ENCODE peak calls at places on chromosome 16, in nine cellular contexts. One of them, this sample, is unnamed.
A peak's percentile ranks its signal among the peaks of the same experiment; 100 is the strongest.

GRCh38 chr16:3740934-3741333 is 23.6 kb upstream of the TRAP1 start:
- DNase-seq in AG09309: no peak
- DNase-seq in B cell: no peak
- DNase-seq in HT-29: no peak
- DNase-seq in NCI-H2171: no peak
- DNase-seq in lower leg skin: no peak
- DNase-seq in activated CD4-positive, alpha-beta T cell treated with anti-CD3 and anti-CD28 coated beads for 36 hours: no peak
- DNase-seq in neural progenitor cell: no peak
- DNase-seq in activated T-cell treated with anti-CD3 and anti-CD28 coated beads, Interleukin-2, amount 50 U/mL, for 4 hours: no peak
- DNase-seq in this sample: no peak

GRCh38 chr16:72493681-72494415 is 321.9 kb upstream of the PMFBP1 start:
- DNase-seq in AG09309: peak; percentile 64
- DNase-seq in B cell: no peak
- DNase-seq in HT-29: no peak
- DNase-seq in NCI-H2171: no peak
- DNase-seq in lower leg skin: no peak
- DNase-seq in activated CD4-positive, alpha-beta T cell treated with anti-CD3 and anti-CD28 coated beads for 36 hours: no peak
- DNase-seq in neural progenitor cell: no peak
- DNase-seq in activated T-cell treated with anti-CD3 and anti-CD28 coated beads, Interleukin-2, amount 50 U/mL, for 4 hours: no peak
- DNase-seq in this sample: peak; percentile 76

GRCh38 chr16:25157476-25157875 is 45.9 kb downstream of the LCMT1 start:
- DNase-seq in AG09309: no peak
- DNase-seq in B cell: no peak
- DNase-seq in HT-29: no peak
- DNase-seq in NCI-H2171: no peak
- DNase-seq in lower leg skin: no peak
- DNase-seq in activated CD4-positive, alpha-beta T cell treated with anti-CD3 and anti-CD28 coated beads for 36 hours: no peak
- DNase-seq in neural progenitor cell: no peak
- DNase-seq in activated T-cell treated with anti-CD3 and anti-CD28 coated beads, Interleukin-2, amount 50 U/mL, for 4 hours: no peak
- DNase-seq in this sample: peak; percentile 73

GRCh38 chr16:86960266-86960665 is 356.9 kb downstream of the C16orf95 start:
- DNase-seq in AG09309: no peak
- DNase-seq in B cell: no peak
- DNase-seq in HT-29: no peak
- DNase-seq in NCI-H2171: no peak
- DNase-seq in lower leg skin: no peak
- DNase-seq in activated CD4-positive, alpha-beta T cell treated with anti-CD3 and anti-CD28 coated beads for 36 hours: no peak
- DNase-seq in neural progenitor cell: peak; percentile 53
- DNase-seq in activated T-cell treated with anti-CD3 and anti-CD28 coated beads, Interleukin-2, amount 50 U/mL, for 4 hours: no peak
- DNase-seq in this sample: no peak

GRCh38 chr16:85173981-85174751 is 61.9 kb upstream of the CIBAR2 start:
- DNase-seq in AG09309: no peak
- DNase-seq in B cell: no peak
- DNase-seq in HT-29: peak; percentile 43
- DNase-seq in NCI-H2171: peak; percentile 67
- DNase-seq in lower leg skin: no peak
- DNase-seq in activated CD4-positive, alpha-beta T cell treated with anti-CD3 and anti-CD28 coated beads for 36 hours: no peak
- DNase-seq in neural progenitor cell: peak; percentile 51
- DNase-seq in activated T-cell treated with anti-CD3 and anti-CD28 coated beads, Interleukin-2, amount 50 U/mL, for 4 hours: no peak
- DNase-seq in this sample: peak; percentile 94

GRCh38 chr16:12578001-12578400 is 225.7 kb downstream of the CPPED1 start:
- DNase-seq in AG09309: no peak
- DNase-seq in B cell: no peak
- DNase-seq in HT-29: no peak
- DNase-seq in NCI-H2171: no peak
- DNase-seq in lower leg skin: peak; percentile 48
- DNase-seq in activated CD4-positive, alpha-beta T cell treated with anti-CD3 and anti-CD28 coated beads for 36 hours: no peak
- DNase-seq in neural progenitor cell: no peak
- DNase-seq in activated T-cell treated with anti-CD3 and anti-CD28 coated beads, Interleukin-2, amount 50 U/mL, for 4 hours: no peak
- DNase-seq in this sample: no peak

GRCh38 chr16:13923703-13924298 is 3.8 kb downstream of the ERCC4 start:
- DNase-seq in AG09309: no peak
- DNase-seq in B cell: peak; percentile 49
- DNase-seq in HT-29: peak; percentile 54
- DNase-seq in NCI-H2171: peak; percentile 45
- DNase-seq in lower leg skin: no peak
- DNase-seq in activated CD4-positive, alpha-beta T cell treated with anti-CD3 and anti-CD28 coated beads for 36 hours: no peak
- DNase-seq in neural progenitor cell: peak; percentile 56
- DNase-seq in activated T-cell treated with anti-CD3 and anti-CD28 coated beads, Interleukin-2, amount 50 U/mL, for 4 hours: no peak
- DNase-seq in this sample: peak; percentile 56

GRCh38 chr16:84816023-84816422 is 3.8 kb upstream of the CRISPLD2 start:
- DNase-seq in AG09309: no peak
- DNase-seq in B cell: no peak
- DNase-seq in HT-29: no peak
- DNase-seq in NCI-H2171: no peak
- DNase-seq in lower leg skin: no peak
- DNase-seq in activated CD4-positive, alpha-beta T cell treated with anti-CD3 and anti-CD28 coated beads for 36 hours: no peak
- DNase-seq in neural progenitor cell: no peak
- DNase-seq in activated T-cell treated with anti-CD3 and anti-CD28 coated beads, Interleukin-2, amount 50 U/mL, for 4 hours: no peak
- DNase-seq in this sample: no peak

GRCh38 chr16:27446721-27447120 is 44.7 kb downstream of the IL21R start:
- DNase-seq in AG09309: no peak
- DNase-seq in B cell: peak; percentile 84
- DNase-seq in HT-29: no peak
- DNase-seq in NCI-H2171: no peak
- DNase-seq in lower leg skin: no peak
- DNase-seq in activated CD4-positive, alpha-beta T cell treated with anti-CD3 and anti-CD28 coated beads for 36 hours: peak; percentile 69
- DNase-seq in neural progenitor cell: no peak
- DNase-seq in activated T-cell treated with anti-CD3 and anti-CD28 coated beads, Interleukin-2, amount 50 U/mL, for 4 hours: peak; percentile 69
- DNase-seq in this sample: no peak

GRCh38 chr16:80283450-80284392 is 257.1 kb upstream of the DYNLRB2 start:
- DNase-seq in AG09309: no peak
- DNase-seq in B cell: no peak
- DNase-seq in HT-29: no peak
- DNase-seq in NCI-H2171: no peak
- DNase-seq in lower leg skin: no peak
- DNase-seq in activated CD4-positive, alpha-beta T cell treated with anti-CD3 and anti-CD28 coated beads for 36 hours: no peak
- DNase-seq in neural progenitor cell: no peak
- DNase-seq in activated T-cell treated with anti-CD3 and anti-CD28 coated beads, Interleukin-2, amount 50 U/mL, for 4 hours: no peak
- DNase-seq in this sample: no peak

This sample was measured in M059J.